ENCODE peak calls at places on chromosomes 4 and X, in seven cellular contexts. One of them, this sample, is unnamed.

GRCh38 chrX:136310411-136310810 is 9.6 kb downstream of the ADGRG4 start:
- DNase-seq in BE2C: peak; percentile 22
- DNase-seq in uterus: no peak
- DNase-seq in Karpas-422: no peak
- DNase-seq in colonic mucosa: no peak
- DNase-seq in Caco-2: no peak
- DNase-seq in fibroblast of lung: no peak
- DNase-seq in this sample: no peak

GRCh38 chrX:132092439-132093065 is 35.3 kb downstream of the FRMD7 start:
- DNase-seq in BE2C: peak; percentile 51
- DNase-seq in uterus: peak; percentile 48
- DNase-seq in Karpas-422: peak; percentile 81
- DNase-seq in colonic mucosa: peak; percentile 52
- DNase-seq in Caco-2: peak; percentile 57
- DNase-seq in fibroblast of lung: peak; percentile 74
- DNase-seq in this sample: peak; percentile 21

GRCh38 chr4:150805183-150806025 is 209.7 kb downstream of the LRBA start:
- DNase-seq in BE2C: no peak
- DNase-seq in uterus: no peak
- DNase-seq in Karpas-422: no peak
- DNase-seq in colonic mucosa: no peak
- DNase-seq in Caco-2: peak; percentile 24
- DNase-seq in fibroblast of lung: no peak
- DNase-seq in this sample: no peak

GRCh38 chrX:10326578-10326977 is 169.8 kb downstream of the CLCN4 start:
- DNase-seq in BE2C: peak; percentile 43
- DNase-seq in uterus: no peak
- DNase-seq in Karpas-422: peak; percentile 52
- DNase-seq in colonic mucosa: no peak
- DNase-seq in Caco-2: peak; percentile 50
- DNase-seq in fibroblast of lung: peak; percentile 63
- DNase-seq in this sample: no peak

GRCh38 chr4:158314756-158315487 is 104.6 kb downstream of the TMEM144 start:
- DNase-seq in BE2C: no peak
- DNase-seq in uterus: no peak
- DNase-seq in Karpas-422: no peak
- DNase-seq in colonic mucosa: no peak
- DNase-seq in Caco-2: no peak
- DNase-seq in fibroblast of lung: peak; percentile 99
- DNase-seq in this sample: no peak

GRCh38 chr4:147981305-147981704 is 249.4 kb downstream of the ARHGAP10 start:
- DNase-seq in BE2C: no peak
- DNase-seq in uterus: no peak
- DNase-seq in Karpas-422: no peak
- DNase-seq in colonic mucosa: no peak
- DNase-seq in Caco-2: no peak
- DNase-seq in fibroblast of lung: peak; percentile 36
- DNase-seq in this sample: no peak

GRCh38 chr4:115537387-115537786 is 424.0 kb upstream of the NDST4 start:
- DNase-seq in BE2C: no peak
- DNase-seq in uterus: no peak
- DNase-seq in Karpas-422: peak; percentile 54
- DNase-seq in colonic mucosa: no peak
- DNase-seq in Caco-2: no peak
- DNase-seq in fibroblast of lung: peak; percentile 9
- DNase-seq in this sample: no peak

GRCh38 chr4:146368209-146368608 is 153.5 kb downstream of the SLC10A7 start:
- DNase-seq in BE2C: peak; percentile 15
- DNase-seq in uterus: no peak
- DNase-seq in Karpas-422: no peak
- DNase-seq in colonic mucosa: no peak
- DNase-seq in Caco-2: no peak
- DNase-seq in fibroblast of lung: peak; percentile 16
- DNase-seq in this sample: no peak

GRCh38 chr4:102338405-102338804 is 6.9 kb downstream of the SLC39A8 start:
- DNase-seq in BE2C: no peak
- DNase-seq in uterus: no peak
- DNase-seq in Karpas-422: no peak
- DNase-seq in colonic mucosa: no peak
- DNase-seq in Caco-2: no peak
- DNase-seq in fibroblast of lung: no peak
- DNase-seq in this sample: no peak

GRCh38 chr4:76703676-76704075 is 194.3 kb downstream of the SOWAHB start:
- DNase-seq in BE2C: no peak
- DNase-seq in uterus: no peak
- DNase-seq in Karpas-422: no peak
- DNase-seq in colonic mucosa: no peak
- DNase-seq in Caco-2: no peak
- DNase-seq in fibroblast of lung: no peak
- DNase-seq in this sample: no peak

GRCh38 chr4:88743696-88744095 is 46.1 kb upstream of the NAP1L5 start:
- DNase-seq in BE2C: no peak
- DNase-seq in uterus: no peak
- DNase-seq in Karpas-422: no peak
- DNase-seq in colonic mucosa: no peak
- DNase-seq in Caco-2: no peak
- DNase-seq in fibroblast of lung: peak; percentile 65
- DNase-seq in this sample: no peak

GRCh38 chr4:155849042-155849441 is 17.0 kb downstream of the ASIC5 start:
- DNase-seq in BE2C: no peak
- DNase-seq in uterus: no peak
- DNase-seq in Karpas-422: no peak
- DNase-seq in colonic mucosa: no peak
- DNase-seq in Caco-2: no peak
- DNase-seq in fibroblast of lung: no peak
- DNase-seq in this sample: no peak

GRCh38 chr4:184288451-184289178 is 70.9 kb upstream of the ENPP6 start:
- DNase-seq in BE2C: no peak
- DNase-seq in uterus: no peak
- DNase-seq in Karpas-422: peak; percentile 53
- DNase-seq in colonic mucosa: peak; percentile 54
- DNase-seq in Caco-2: no peak
- DNase-seq in fibroblast of lung: no peak
- DNase-seq in this sample: no peak

GRCh38 chr4:5045099-5045498 is 6.2 kb upstream of the STK32B start:
- DNase-seq in BE2C: no peak
- DNase-seq in uterus: no peak
- DNase-seq in Karpas-422: no peak
- DNase-seq in colonic mucosa: no peak
- DNase-seq in Caco-2: no peak
- DNase-seq in fibroblast of lung: no peak
- DNase-seq in this sample: no peak

GRCh38 chrX:102930990-102931756 is 5.9 kb upstream of the RAB40AL start:
- DNase-seq in BE2C: no peak
- DNase-seq in uterus: no peak
- DNase-seq in Karpas-422: no peak
- DNase-seq in colonic mucosa: no peak
- DNase-seq in Caco-2: no peak
- DNase-seq in fibroblast of lung: no peak
- DNase-seq in this sample: no peak

GRCh38 chr4:53192496-53192895 is 173.4 kb downstream of the SCFD2 start:
- DNase-seq in BE2C: no peak
- DNase-seq in uterus: no peak
- DNase-seq in Karpas-422: no peak
- DNase-seq in colonic mucosa: no peak
- DNase-seq in Caco-2: no peak
- DNase-seq in fibroblast of lung: no peak
- DNase-seq in this sample: no peak

GRCh38 chrX:30302957-30303356 is 6.2 kb downstream of the NR0B1 start:
- DNase-seq in BE2C: peak; percentile 5
- DNase-seq in uterus: no peak
- DNase-seq in Karpas-422: no peak
- DNase-seq in colonic mucosa: no peak
- DNase-seq in Caco-2: no peak
- DNase-seq in fibroblast of lung: peak; percentile 37
- DNase-seq in this sample: no peak

GRCh38 chrX:41604154-41604553 is 84.6 kb upstream of the GPR34 start:
- DNase-seq in BE2C: no peak
- DNase-seq in uterus: no peak
- DNase-seq in Karpas-422: no peak
- DNase-seq in colonic mucosa: no peak
- DNase-seq in Caco-2: no peak
- DNase-seq in fibroblast of lung: no peak
- DNase-seq in this sample: no peak

GRCh38 chr4:128553665-128554515 is 255.6 kb upstream of the JADE1 start:
- DNase-seq in BE2C: no peak
- DNase-seq in uterus: no peak
- DNase-seq in Karpas-422: peak; percentile 53
- DNase-seq in colonic mucosa: no peak
- DNase-seq in Caco-2: peak; percentile 25
- DNase-seq in fibroblast of lung: no peak
- DNase-seq in this sample: no peak

GRCh38 chr4:9859774-9860173 is 78.3 kb downstream of the DRD5 start:
- DNase-seq in BE2C: no peak
- DNase-seq in uterus: no peak
- DNase-seq in Karpas-422: no peak
- DNase-seq in colonic mucosa: no peak
- DNase-seq in Caco-2: no peak
- DNase-seq in fibroblast of lung: no peak
- DNase-seq in this sample: no peak

GRCh38 chr4:87677731-87678130 is 27.7 kb downstream of the DMP1 start:
- DNase-seq in BE2C: no peak
- DNase-seq in uterus: peak; percentile 73
- DNase-seq in Karpas-422: no peak
- DNase-seq in colonic mucosa: no peak
- DNase-seq in Caco-2: no peak
- DNase-seq in fibroblast of lung: no peak
- DNase-seq in this sample: no peak

GRCh38 chrX:148466292-148466691 is 34.1 kb upstream of the AFF2 start:
- DNase-seq in BE2C: no peak
- DNase-seq in uterus: no peak
- DNase-seq in Karpas-422: no peak
- DNase-seq in colonic mucosa: no peak
- DNase-seq in Caco-2: no peak
- DNase-seq in fibroblast of lung: no peak
- DNase-seq in this sample: no peak
- H3K4me1 ChIP-seq in BE2C: no peaks in the 10 kb centered on the region
- H3K4me1 ChIP-seq in uterus: no peaks in the 10 kb centered on the region
- H3K4me1 ChIP-seq in Karpas-422: peaks cover 13% of the 10 kb centered on the region
- H3K4me1 ChIP-seq in colonic mucosa: no peaks in the 10 kb centered on the region
- H3K4me1 ChIP-seq in Caco-2: no peaks in the 10 kb centered on the region
- H3K4me1 ChIP-seq in fibroblast of lung: no peaks in the 10 kb centered on the region
- H3K4me1 ChIP-seq in this sample: no peaks in the 10 kb centered on the region

DNA sequence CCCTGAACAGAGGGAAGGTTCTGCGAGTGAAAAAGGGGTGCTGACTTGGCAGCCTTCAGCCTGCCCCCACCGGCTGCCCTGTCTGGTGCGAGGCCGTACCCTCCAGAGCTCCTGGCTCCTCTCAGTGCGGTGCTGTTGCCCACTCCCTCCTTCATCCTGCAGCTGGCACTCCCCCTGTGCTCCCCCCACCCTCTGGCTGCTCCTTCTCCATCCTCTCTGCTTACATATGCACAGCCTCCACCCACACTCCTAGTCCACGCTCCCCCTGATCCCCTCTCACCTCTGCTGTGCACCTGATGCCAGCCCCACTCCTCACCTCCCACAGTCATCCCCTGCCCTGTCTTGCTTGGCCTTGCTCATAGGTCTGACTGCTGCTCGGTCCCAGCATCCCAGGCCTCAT is 9.9 kb downstream of the MAN2B2 start:
- DNase-seq in BE2C: no peak
- DNase-seq in uterus: no peak
- DNase-seq in Karpas-422: no peak
- DNase-seq in colonic mucosa: no peak
- DNase-seq in Caco-2: no peak
- DNase-seq in fibroblast of lung: no peak
- DNase-seq in this sample: no peak
- H3K4me3 ChIP-seq in BE2C: no peak overlapping the region
- H3K4me3 ChIP-seq in uterus: no peak overlapping the region
- H3K4me3 ChIP-seq in Karpas-422: no peak overlapping the region
- H3K4me3 ChIP-seq in colonic mucosa: no peak overlapping the region
- H3K4me3 ChIP-seq in Caco-2: no peak overlapping the region
- H3K4me3 ChIP-seq in fibroblast of lung: no peak overlapping the region
- H3K4me3 ChIP-seq in this sample: no peak overlapping the region

DNA sequence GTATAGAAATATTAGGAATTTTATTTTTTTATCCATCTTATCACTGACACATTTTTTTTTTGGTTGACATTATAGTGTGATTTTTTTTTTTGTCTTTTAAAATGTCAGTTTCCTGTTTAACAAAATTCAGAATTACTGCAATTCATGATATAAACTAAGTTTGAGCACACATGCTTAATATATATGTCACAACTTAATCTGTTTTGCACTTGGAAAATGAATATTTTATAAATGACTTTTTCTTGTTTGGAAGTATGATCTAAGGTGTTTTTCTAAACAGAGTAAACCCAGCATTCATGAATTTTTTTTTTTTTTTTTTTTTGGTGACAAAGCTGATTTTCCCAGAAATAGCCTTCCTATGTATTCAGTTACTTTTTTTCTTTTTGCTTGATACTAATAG is 2.4 kb downstream of the SMARCA5 start:
- DNase-seq in BE2C: no peak
- DNase-seq in uterus: no peak
- DNase-seq in Karpas-422: no peak
- DNase-seq in colonic mucosa: no peak
- DNase-seq in Caco-2: no peak
- DNase-seq in fibroblast of lung: no peak
- DNase-seq in this sample: no peak
- H3K4me1 ChIP-seq in BE2C: no peaks in the 10 kb centered on the region
- H3K4me1 ChIP-seq in uterus: peaks cover 4% of the 10 kb centered on the region
- H3K4me1 ChIP-seq in Karpas-422: peaks cover 53% of the 10 kb centered on the region
- H3K4me1 ChIP-seq in colonic mucosa: no peaks in the 10 kb centered on the region
- H3K4me1 ChIP-seq in Caco-2: peaks cover 10% of the 10 kb centered on the region
- H3K4me1 ChIP-seq in fibroblast of lung: peaks cover 2% of the 10 kb centered on the region
- H3K4me1 ChIP-seq in this sample: peaks cover 44% of the 10 kb centered on the region

GRCh38 chrX:137567474-137568232 is 1.7 kb downstream of the ZIC3 start:
- DNase-seq in BE2C: no peak
- DNase-seq in uterus: no peak
- DNase-seq in Karpas-422: no peak
- DNase-seq in colonic mucosa: no peak
- DNase-seq in Caco-2: no peak
- DNase-seq in fibroblast of lung: no peak
- DNase-seq in this sample: no peak

GRCh38 chrX:137565921-137566745 is at the start of gene ZIC3:
- DNase-seq in BE2C: no peak
- DNase-seq in uterus: peak; percentile 36
- DNase-seq in Karpas-422: no peak
- DNase-seq in colonic mucosa: peak; percentile 33
- DNase-seq in Caco-2: no peak
- DNase-seq in fibroblast of lung: peak; percentile 1
- DNase-seq in this sample: no peak

GRCh38 chrX:137566746-137567473 is 983 bp downstream of the ZIC3 start:
- DNase-seq in BE2C: no peak
- DNase-seq in uterus: no peak
- DNase-seq in Karpas-422: no peak
- DNase-seq in colonic mucosa: no peak
- DNase-seq in Caco-2: no peak
- DNase-seq in fibroblast of lung: no peak
- DNase-seq in this sample: no peak

GRCh38 chrX:137563681-137564651 is 2.0 kb upstream of the ZIC3 start:
- DNase-seq in BE2C: no peak
- DNase-seq in uterus: no peak
- DNase-seq in Karpas-422: no peak
- DNase-seq in colonic mucosa: no peak
- DNase-seq in Caco-2: no peak
- DNase-seq in fibroblast of lung: no peak
- DNase-seq in this sample: no peak

GRCh38 chrX:137565318-137565904 is 516 bp upstream of the ZIC3 start:
- DNase-seq in BE2C: no peak
- DNase-seq in uterus: no peak
- DNase-seq in Karpas-422: no peak
- DNase-seq in colonic mucosa: no peak
- DNase-seq in Caco-2: no peak
- DNase-seq in fibroblast of lung: no peak
- DNase-seq in this sample: no peak
- H3K4me3 ChIP-seq in BE2C: no peak overlapping the region
- H3K4me3 ChIP-seq in uterus: peak overlapping the region; percentile 13
- H3K4me3 ChIP-seq in Karpas-422: no peak overlapping the region
- H3K4me3 ChIP-seq in colonic mucosa: peak overlapping the region; percentile 28
- H3K4me3 ChIP-seq in Caco-2: no peak overlapping the region
- H3K4me3 ChIP-seq in fibroblast of lung: peak overlapping the region; percentile 40
- H3K4me3 ChIP-seq in this sample: no peak overlapping the region

This sample was measured in naive thymus-derived CD4-positive, alpha-beta T cell.